ENCODE peak calls at places on chromosome 4, in eight cellular contexts. V is A673; L is AG10803; I is neural progenitor cell; Z is vagina; G is nucleus accumbens; H is cardiac muscle cell; W is CD8-positive, alpha-beta memory T cell. K is an unnamed sample.

GRCh38 chr4:726235-726787 is 20.7 kb downstream of the PCGF3 start:
- DNase-seq in V (no peak), L (peak; percentile 85), I (no peak), Z (no peak), G (no peak), H (no peak), W (no peak), K (no peak)

GRCh38 chr4:149768477-149768876 is 47.2 kb downstream of the IQCM start:
- DNase-seq in V (peak; percentile 65), L (no peak), I (no peak), Z (no peak), G (no peak), H (no peak), W (no peak), K (no peak)

GRCh38 chr4:150217192-150217591 is 138.9 kb downstream of the DCLK2 start:
- DNase-seq in V (peak; percentile 77), L (peak; percentile 83), I (peak; percentile 68), Z (no peak), G (no peak), H (peak; percentile 28), W (no peak), K (peak; percentile 54)

GRCh38 chr4:105896461-105896939 is 1.2 kb downstream of the NPNT start:
- DNase-seq in V (no peak), L (no peak), I (no peak), Z (no peak), G (no peak), H (no peak), W (no peak), K (no peak)

GRCh38 chr4:68346461-68346860 is 3.4 kb downstream of the YTHDC1 start:
- DNase-seq in V (no peak), L (no peak), I (no peak), Z (no peak), G (no peak), H (no peak), W (no peak), K (peak; percentile 27)

GRCh38 chr4:119671205-119671604 is 42.6 kb upstream of the PDE5A start:
- DNase-seq in V (no peak), L (no peak), I (no peak), Z (no peak), G (no peak), H (no peak), W (no peak), K (no peak)

GRCh38 chr4:2303686-2304320 is 41.9 kb upstream of the MXD4 start:
- DNase-seq in V (no peak), L (no peak), I (no peak), Z (peak; percentile 82), G (no peak), H (no peak), W (no peak), K (no peak)

GRCh38 chr4:96099031-96099430 is 259.1 kb downstream of the PDHA2 start:
- DNase-seq in V (no peak), L (no peak), I (no peak), Z (no peak), G (no peak), H (no peak), W (no peak), K (no peak)

GRCh38 chr4:69503558-69503957 is 7.9 kb upstream of the UGT2B4 start:
- DNase-seq in V (no peak), L (no peak), I (no peak), Z (no peak), G (no peak), H (no peak), W (no peak), K (no peak)

GRCh38 chr4:138242076-138242829 is at the start of gene SLC7A11:
- DNase-seq in V (peak; percentile 98), L (peak; percentile 100), I (peak; percentile 88), Z (no peak), G (no peak), H (peak; percentile 81), W (peak; percentile 2), K (peak; percentile 96)

K was measured in EL.